ENCODE peak calls at places on chromosomes 12 and 14, in four cellular contexts. K is K562, Z is GM12878, L is esophagus squamous epithelium. H is an unnamed sample.

GRCh38 chr12:68240079-68240478 is 13.3 kb downstream of the IL22 start:
- DNase-seq in K (peak; percentile 14), L (no peak), Z (no peak), H (no peak)

GRCh38 chr12:78951746-78952532 is 87.4 kb downstream of the SYT1 start:
- DNase-seq in Z (no peak), L (no peak), K (no peak), H (no peak)

GRCh38 chr14:62017651-62018230 is 255.5 kb downstream of the SNAPC1 start:
- DNase-seq in Z (no peak), K (no peak), L (no peak), H (no peak)

GRCh38 chr12:32454075-32454474 is 54.7 kb downstream of the FGD4 start:
- DNase-seq in Z (no peak), K (no peak), L (no peak), H (no peak)

GRCh38 chr12:53552346-53553327 is 45.4 kb upstream of the NPFF start:
- DNase-seq in L (no peak), Z (no peak), K (no peak), H (no peak)

GRCh38 chr12:122457627-122458026 is 35.2 kb upstream of the CLIP1 start:
- DNase-seq in Z (no peak), K (no peak), L (no peak), H (no peak)

GRCh38 chr14:21405097-21405496 is 21.3 kb upstream of the SUPT16H start:
- DNase-seq in Z (no peak), K (no peak), L (no peak), H (no peak)

GRCh38 chr12:93784339-93785086 is 107.3 kb downstream of the CRADD start:
- DNase-seq in Z (no peak), K (no peak), L (no peak), H (no peak)

GRCh38 chr14:54652188-54652889 is 85.4 kb downstream of the SAMD4A start:
- DNase-seq in Z (no peak), K (no peak), L (peak; percentile 2), H (no peak)

GRCh38 chr12:2288875-2289274 is 236.1 kb downstream of the CACNA1C start:
- DNase-seq in Z (no peak), K (no peak), L (no peak), H (no peak)

GRCh38 chr14:71521736-71522135 is 410.5 kb upstream of the RGS6 start:
- DNase-seq in Z (no peak), K (no peak), L (no peak), H (no peak)

GRCh38 chr14:104331871-104332605 is 193.7 kb downstream of the KIF26A start:
- DNase-seq in L (no peak), Z (no peak), K (no peak), H (no peak)

GRCh38 chr14:104461676-104462443 is 117.7 kb upstream of the C14orf180 start:
- DNase-seq in L (no peak), K (no peak), Z (no peak), H (no peak)

GRCh38 chr12:125773033-125773432 is 707.8 kb downstream of the AACS start:
- DNase-seq in L (no peak), Z (no peak), K (peak; percentile 57), H (no peak)

GRCh38 chr12:68364893-68365725 is 32.9 kb upstream of the MDM1 start:
- DNase-seq in K (peak; percentile 93), Z (peak; percentile 97), L (peak; percentile 66), H (peak; percentile 48)

GRCh38 chr14:104099096-104100041 is 13.9 kb downstream of the ASPG start:
- DNase-seq in Z (no peak), K (no peak), L (no peak), H (no peak)

GRCh38 chr12:80183939-80184338 is 84.6 kb downstream of the OTOGL start:
- DNase-seq in L (no peak), K (no peak), Z (no peak), H (no peak)

GRCh38 chr14:59481407-59482119 is 2.6 kb downstream of the L3HYPDH start:
- DNase-seq in Z (no peak), L (no peak), K (no peak), H (no peak)

GRCh38 chr12:109772622-109773321 is 59.1 kb downstream of the FAM222A start:
- DNase-seq in Z (no peak), K (no peak), L (no peak), H (no peak)

GRCh38 chr14:35306114-35306513 is 13.9 kb downstream of the PSMA6 start:
- DNase-seq in Z (no peak), K (no peak), L (no peak), H (no peak)

GRCh38 chr12:118068361-118068958 is 7.5 kb upstream of the WSB2 start:
- DNase-seq in Z (no peak), K (no peak), L (no peak), H (no peak)

GRCh38 chr14:103628684-103629502 is at the start of gene KLC1:
- DNase-seq in Z (no peak), K (peak; percentile 84), L (no peak), H (peak; percentile 86)

GRCh38 chr14:68707496-68707895 is 85.4 kb downstream of the ZFP36L1 start:
- DNase-seq in K (no peak), L (no peak), Z (no peak), H (no peak)

GRCh38 chr12:117521327-117521726 is 159.9 kb upstream of the NOS1 start:
- DNase-seq in K (no peak), L (no peak), Z (no peak), H (no peak)

GRCh38 chr12:39239484-39240143 is 203.3 kb downstream of the KIF21A start:
- DNase-seq in K (no peak), L (no peak), Z (no peak), H (no peak)

GRCh38 chr12:47079894-47080724 is at the start of gene AMIGO2:
- DNase-seq in K (peak; percentile 59), Z (no peak), L (no peak), H (no peak)

GRCh38 chr14:55804198-55804553 is 224.2 kb downstream of the KTN1 start:
- DNase-seq in L (no peak), Z (no peak), K (no peak), H (no peak)

GRCh38 chr12:34292736-34293625 is 270.7 kb downstream of the ALG10 start:
- DNase-seq in K (peak; percentile 42), Z (no peak), L (no peak), H (no peak)

GRCh38 chr12:100908501-100908900 is 113.9 kb downstream of the ANO4 start:
- DNase-seq in K (no peak), L (no peak), Z (no peak), H (no peak)

GRCh38 chr12:68175566-68176033 is 16.1 kb upstream of the IFNG start:
- DNase-seq in L (no peak), K (no peak), Z (peak; percentile 63), H (peak; percentile 29)

GRCh38 chr14:30655124-30655523 is 33.0 kb downstream of the SCFD1 start:
- DNase-seq in K (no peak), Z (no peak), L (no peak), H (no peak)

GRCh38 chr12:630656-631632 is 32.3 kb downstream of the NINJ2 start:
- DNase-seq in K (no peak), L (peak; percentile 41), Z (no peak), H (peak; percentile 87)

GRCh38 chr12:633731-634130 is 29.5 kb downstream of the NINJ2 start:
- DNase-seq in K (no peak), Z (no peak), L (no peak), H (no peak)

GRCh38 chr12:627863-628805 is 35.1 kb downstream of the NINJ2 start:
- DNase-seq in Z (no peak), K (no peak), L (no peak), H (no peak)

GRCh38 chr12:636632-637031 is 26.6 kb downstream of the NINJ2 start:
- DNase-seq in L (no peak), K (no peak), Z (no peak), H (no peak)

GRCh38 chr12:632102-632696 is 31.0 kb downstream of the NINJ2 start:
- DNase-seq in Z (no peak), L (no peak), K (no peak), H (no peak)
- TF ChIP-seq POLR2A in Z (no peak), L (no peak), K (no peak), H (no peak)

DNA sequence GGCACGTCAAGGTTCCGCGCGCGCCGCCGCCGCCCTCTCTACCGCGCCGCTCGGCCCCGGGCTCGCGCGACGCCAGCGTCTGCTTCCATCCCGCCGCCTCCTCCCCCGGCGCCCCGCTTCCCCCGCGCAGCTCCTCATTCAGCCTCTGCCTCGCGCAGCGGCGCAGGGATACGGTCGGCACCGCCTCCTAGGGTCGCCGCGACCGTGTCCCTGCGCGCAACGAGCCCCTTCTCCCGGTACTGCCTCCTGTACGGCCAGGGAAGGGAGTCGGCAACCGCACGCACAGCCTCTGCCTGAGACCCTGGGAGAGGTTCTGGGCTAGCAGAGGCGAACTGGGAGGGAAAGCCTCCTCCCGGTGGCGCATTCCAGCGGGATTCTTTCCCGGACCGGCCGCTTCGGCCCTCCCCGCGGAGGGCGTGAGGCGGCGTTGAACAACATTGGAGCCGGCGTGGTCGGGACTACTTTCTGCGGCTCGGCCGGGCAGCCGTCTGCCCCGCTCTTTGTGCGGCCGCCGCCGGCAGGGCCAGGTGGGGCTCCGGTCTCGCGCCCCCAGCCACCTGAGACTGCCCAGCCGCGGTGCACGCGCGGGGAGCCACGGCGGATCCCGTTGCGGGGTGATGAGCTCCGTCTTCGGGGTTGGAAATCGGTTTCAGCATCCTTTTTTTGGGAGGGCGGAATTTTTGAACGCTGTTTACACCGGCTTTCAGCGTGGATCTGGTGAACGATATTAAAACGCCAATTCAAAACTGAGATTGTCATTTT is at the start of gene LRP6:
- DNase-seq in Z (peak; percentile 40), L (no peak), K (peak; percentile 84), H (peak; percentile 86)
- TF ChIP-seq POLR2A in Z (peak; percentile 80), L (peak; percentile 52), K (peak; percentile 79), H (peak; percentile 77)

DNA sequence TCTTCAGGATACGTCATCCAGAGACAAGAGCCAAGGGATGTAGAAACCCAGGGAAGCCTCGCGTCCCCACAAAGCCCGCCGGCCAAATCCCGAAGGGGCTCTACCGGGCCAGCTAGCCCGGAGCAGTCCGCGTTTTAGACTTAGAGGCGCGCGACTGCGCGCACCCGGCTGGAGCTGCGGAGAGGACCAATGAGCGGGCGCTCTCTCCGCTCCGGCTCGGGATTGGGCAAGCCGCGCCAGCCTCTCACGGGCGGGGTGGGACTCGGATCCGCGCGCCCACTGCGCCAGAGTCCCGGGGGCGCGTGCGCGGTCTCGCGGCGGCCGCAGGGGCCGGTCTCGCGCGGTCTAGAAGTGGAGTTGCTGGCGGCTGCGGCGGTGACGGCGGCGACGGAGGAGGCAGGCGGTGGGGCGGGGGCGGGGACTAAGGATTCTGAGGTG is 238 bp upstream of the PALS1 start:
- DNase-seq in Z (peak; percentile 71), L (peak; percentile 74), K (peak; percentile 93), H (peak; percentile 86)
- TF ChIP-seq POLR2A in Z (peak; percentile 64), L (peak; percentile 36), K (no peak), H (no peak)

GRCh38 chr12:116080415-116080814 is 197.1 kb downstream of the MED13L start:
- DNase-seq in K (no peak), Z (no peak), L (no peak), H (no peak)

GRCh38 chr12:116077431-116077830 is 200.1 kb downstream of the MED13L start:
- DNase-seq in K (no peak), Z (no peak), L (no peak), H (no peak)

GRCh38 chr12:116075251-116075650 is 202.2 kb downstream of the MED13L start:
- DNase-seq in Z (no peak), K (no peak), L (no peak), H (no peak)

GRCh38 chr12:116076399-116076798 is 201.1 kb downstream of the MED13L start:
- DNase-seq in K (no peak), L (no peak), Z (no peak), H (no peak)

GRCh38 chr12:116078396-116078795 is 199.1 kb downstream of the MED13L start:
- DNase-seq in Z (no peak), L (no peak), K (no peak), H (no peak)
- TF ChIP-seq POLR2A in Z (no peak), L (no peak), K (no peak), H (no peak)

GRCh38 chr14:22837750-22838538 is 1.6 kb downstream of the MMP14 start:
- DNase-seq in K (no peak), L (no peak), Z (no peak), H (no peak)
- TF ChIP-seq POLR2A in K (no peak), L (no peak), Z (no peak), H (no peak)

H was measured in GM12891.